ENCODE peak calls at places on chromosomes 11 and 22, in five cellular contexts. L, J, W, T and O are unnamed samples.

GRCh38 chr11:133947298-133947905 is 9.4 kb downstream of the IGSF9B start:
- DNase-seq in T (no peak), W (no peak), L (peak), J (no peak), O (no peak)

GRCh38 chr11:8719260-8720190 is 36.9 kb downstream of the RPL27A start:
- DNase-seq in L (no peak), T (peak), W (peak), J (no peak), O (peak)

GRCh38 chr22:43881091-43882061 is 10.4 kb downstream of the PNPLA5 start:
- DNase-seq in W (no peak), L (no peak), T (no peak), J (no peak), O (no peak)

GRCh38 chr22:27074016-27074415 is 416.6 kb downstream of the MIAT start:
- DNase-seq in W (no peak), J (no peak), L (no peak), T (no peak), O (no peak)

GRCh38 chr11:46215208-46215931 is 62.1 kb upstream of the CREB3L1 start:
- DNase-seq in L (no peak), T (no peak), W (no peak), J (no peak), O (no peak)

GRCh38 chr11:116199182-116199581 is 573.6 kb downstream of the BUD13 start:
- DNase-seq in T (no peak), W (no peak), J (no peak), L (no peak), O (no peak)

GRCh38 chr11:78698612-78699011 is 123.9 kb upstream of the NARS2 start:
- DNase-seq in T (peak), L (no peak), W (peak), J (no peak), O (peak)

GRCh38 chr11:46649180-46649738 is 31.9 kb downstream of the ATG13 start:
- DNase-seq in L (no peak), J (no peak), T (peak), W (peak), O (peak)

GRCh38 chr11:49377978-49378377 is 169.6 kb upstream of the FOLH1 start:
- DNase-seq in L (no peak), W (no peak), J (no peak), T (no peak), O (no peak)

GRCh38 chr11:125348141-125348651 is 147.9 kb downstream of the FEZ1 start:
- DNase-seq in T (no peak), L (no peak), W (no peak), J (no peak), O (no peak)

GRCh38 chr11:62588966-62589637 is 2.2 kb downstream of the TUT1 start:
- DNase-seq in L (no peak), T (no peak), W (no peak), J (no peak), O (no peak)

GRCh38 chr11:125166347-125166841 is 1.8 kb downstream of the PKNOX2 start:
- DNase-seq in T (no peak), L (no peak), J (no peak), W (no peak), O (no peak)

GRCh38 chr11:38323961-38324761 is 1726.1 kb upstream of the RAG2 start:
- DNase-seq in T (no peak), J (peak), L (no peak), W (no peak), O (no peak)

GRCh38 chr22:49197500-49197899 is 630.2 kb downstream of the BRD1 start:
- DNase-seq in T (no peak), J (no peak), L (no peak), W (no peak), O (no peak)

GRCh38 chr11:12963051-12963450 is 46.1 kb upstream of the RASSF10 start:
- DNase-seq in J (no peak), W (no peak), L (no peak), T (no peak), O (no peak)

GRCh38 chr11:78339945-78340344 is 77.7 kb downstream of the GAB2 start:
- DNase-seq in L (no peak), T (no peak), W (no peak), J (no peak), O (no peak)

GRCh38 chr22:38937036-38937435 is 20.4 kb upstream of the APOBEC3A start:
- DNase-seq in T (no peak), J (no peak), W (no peak), L (no peak), O (no peak)

GRCh38 chr11:116547571-116547970 is 225.2 kb downstream of the BUD13 start:
- DNase-seq in W (no peak), J (no peak), L (no peak), T (no peak), O (no peak)

GRCh38 chr11:77884186-77884828 is 63.4 kb downstream of the AAMDC start:
- DNase-seq in L (no peak), J (no peak), T (no peak), W (no peak), O (no peak)

GRCh38 chr22:47307812-47308211 is 545.4 kb downstream of the TBC1D22A start:
- DNase-seq in J (no peak), W (no peak), L (no peak), T (no peak), O (no peak)

GRCh38 chr22:47022075-47022473 is 259.6 kb downstream of the TBC1D22A start:
- DNase-seq in W (no peak), T (no peak), J (no peak), L (no peak), O (no peak)

GRCh38 chr11:43789700-43790443 is 90.8 kb upstream of the ALKBH3 start:
- DNase-seq in J (no peak), W (no peak), T (no peak), L (no peak), O (no peak)

GRCh38 chr11:65672180-65672860 is 9.6 kb upstream of the RELA start:
- DNase-seq in J (no peak), L (no peak), T (no peak), W (no peak), O (no peak)

GRCh38 chr22:30005213-30005857 is 74.9 kb upstream of the HORMAD2 start:
- DNase-seq in J (peak), L (peak), T (peak), W (peak), O (peak)

GRCh38 chr11:3221408-3222002 is 2.9 kb upstream of the MRGPRG start:
- DNase-seq in T (no peak), J (no peak), L (no peak), W (no peak), O (no peak)

GRCh38 chr11:304915-305833 is 2.4 kb upstream of the IFITM2 start:
- DNase-seq in T (no peak), W (no peak), L (no peak), J (peak), O (peak)

GRCh38 chr11:17161515-17161914 is 46.3 kb downstream of the PIK3C2A start:
- DNase-seq in W (no peak), J (peak), T (no peak), L (no peak), O (no peak)

GRCh38 chr22:47199261-47199948 is 437.0 kb downstream of the TBC1D22A start:
- DNase-seq in J (no peak), L (no peak), W (no peak), T (no peak), O (no peak)

GRCh38 chr22:45770506-45770905 is 98.9 kb downstream of the ATXN10 start:
- DNase-seq in L (no peak), W (no peak), J (no peak), T (no peak), O (no peak)

GRCh38 chr11:64849600-64850356 is 5.3 kb upstream of the CDC42BPG start:
- DNase-seq in T (no peak), L (no peak), J (no peak), W (no peak), O (no peak)

GRCh38 chr11:117815262-117815803 is 9.2 kb downstream of the FXYD2 start:
- DNase-seq in W (no peak), T (no peak), J (peak), L (peak), O (no peak)

GRCh38 chr22:27185903-27186302 is 528.5 kb downstream of the MIAT start:
- DNase-seq in T (no peak), W (no peak), L (no peak), J (no peak), O (no peak)

GRCh38 chr11:44133335-44133946 is 38.0 kb downstream of the EXT2 start:
- DNase-seq in J (no peak), W (no peak), T (no peak), L (no peak), O (peak)

GRCh38 chr22:49344196-49344595 is 483.5 kb downstream of the BRD1 start:
- DNase-seq in T (no peak), L (no peak), J (no peak), W (no peak), O (no peak)

GRCh38 chr22:40237241-40237640 is 59.5 kb downstream of the TNRC6B start:
- DNase-seq in T (no peak), L (no peak), W (no peak), J (peak), O (no peak)

GRCh38 chr22:33897621-33897910 is 22.7 kb downstream of the LARGE1 start:
- DNase-seq in T (no peak), W (no peak), L (no peak), J (no peak), O (no peak)

GRCh38 chr11:65446446-65447277 is 24.1 kb downstream of the NEAT1 start:
- DNase-seq in T (peak), L (no peak), W (no peak), J (no peak), O (peak)

GRCh38 chr11:69055598-69056516 is 7.1 kb downstream of the TPCN2 start:
- DNase-seq in T (no peak), J (peak), W (no peak), L (no peak), O (peak)